ENCODE peak calls at places on chromosomes 7 and 10, in four cellular contexts. J is AG08395; N is uterus; T is effector memory CD8-positive, alpha-beta T cell. H is an unnamed sample.

GRCh38 chr10:13708256-13708990 is 121.7 kb downstream of the PRPF18 start:
- DNase-seq in T (no peak), N (no peak), J (no peak), H (no peak)

GRCh38 chr7:27793780-27794179 is 53.8 kb downstream of the TAX1BP1 start:
- DNase-seq in T (no peak), N (no peak), J (no peak), H (no peak)

GRCh38 chr10:60234531-60234930 is 155.1 kb downstream of the ANK3 start:
- DNase-seq in J (no peak), T (no peak), N (no peak), H (no peak)

GRCh38 chr7:115116773-115117715 is 195.2 kb downstream of the MDFIC start:
- DNase-seq in J (no peak), T (no peak), N (no peak), H (no peak)

GRCh38 chr7:47471358-47471703 is 110.6 kb downstream of the TNS3 start:
- DNase-seq in J (no peak), N (no peak), T (no peak), H (no peak)

GRCh38 chr7:101018271-101019167 is 1.4 kb upstream of the MUC17 start:
- DNase-seq in T (no peak), N (no peak), J (no peak), H (no peak)

GRCh38 chr7:16594061-16594460 is 51.5 kb downstream of the ANKMY2 start:
- DNase-seq in N (no peak), T (no peak), J (peak), H (peak)

GRCh38 chr10:43392757-43393156 is 16.2 kb downstream of the HNRNPF start:
- DNase-seq in T (no peak), N (no peak), J (no peak), H (no peak)

GRCh38 chr10:86261933-86262665 is 104.5 kb downstream of the GRID1 start:
- DNase-seq in T (no peak), N (no peak), J (no peak), H (no peak)

GRCh38 chr7:35248576-35249536 is 5.0 kb downstream of the TBX20 start:
- DNase-seq in N (no peak), T (no peak), J (no peak), H (no peak)

GRCh38 chr7:70380315-70381027 is 751.5 kb upstream of the GALNT17 start:
- DNase-seq in N (no peak), T (no peak), J (peak), H (no peak)

GRCh38 chr7:151435103-151435916 is 4.6 kb downstream of the CRYGN start:
- DNase-seq in J (no peak), N (no peak), T (no peak), H (no peak)

GRCh38 chr7:151728746-151729145 is 148.2 kb downstream of the PRKAG2 start:
- DNase-seq in N (no peak), T (no peak), J (no peak), H (no peak)

GRCh38 chr10:43396061-43396927 is 12.7 kb downstream of the HNRNPF start:
- DNase-seq in T (peak), N (peak), J (peak), H (peak)

GRCh38 chr10:51699145-51699474 is 285 bp downstream of the CSTF2T start:
- DNase-seq in T (no peak), J (peak), N (no peak), H (peak)

GRCh38 chr7:74294191-74294998 is 5.2 kb downstream of the CLIP2 start:
- DNase-seq in N (no peak), T (no peak), J (peak), H (peak)

GRCh38 chr7:24722386-24723177 is 34.7 kb downstream of the GSDME start:
- DNase-seq in J (peak), T (no peak), N (no peak), H (peak)

GRCh38 chr10:131880016-131880590 is 20.7 kb upstream of the PPP2R2D start:
- DNase-seq in J (no peak), N (no peak), T (no peak), H (no peak)

GRCh38 chr7:14876194-14876593 is 26.4 kb downstream of the DGKB start:
- DNase-seq in J (no peak), N (no peak), T (no peak), H (no peak)

GRCh38 chr7:123966936-123967335 is 41.9 kb downstream of the SPAM1 start:
- DNase-seq in N (no peak), J (no peak), T (no peak), H (no peak)

H was measured in hepatic stellate cell.